ENCODE peak calls at places on chromosome 22, in four cellular contexts. J, B, E and S are unnamed samples.

GRCh38 chr22:35539910-35540599 is 576 bp upstream of the RASD2 start:
- DNase-seq in J (no peak), B (peak), E (peak), S (peak)

GRCh38 chr22:31344369-31345330 is 1.5 kb downstream of the PATZ1 start:
- DNase-seq in J (peak), B (peak), E (no peak), S (peak)

GRCh38 chr22:50545522-50546325 is at the start of gene KLHDC7B:
- DNase-seq in J (no peak), B (peak), E (no peak), S (no peak)

GRCh38 chr22:30411780-30412179 is 13.8 kb upstream of the MTFP1 start:
- DNase-seq in J (no peak), B (no peak), E (no peak), S (no peak)

GRCh38 chr22:50439314-50440250 is 35.3 kb downstream of the SBF1 start:
- DNase-seq in J (no peak), B (no peak), E (no peak), S (no peak)

GRCh38 chr22:32628626-32629587 is 154.3 kb downstream of the FBXO7 start:
- DNase-seq in J (no peak), B (peak), E (peak), S (no peak)

GRCh38 chr22:48783821-48784266 is 1043.8 kb downstream of the BRD1 start:
- DNase-seq in J (no peak), B (no peak), E (no peak), S (no peak)

GRCh38 chr22:17164392-17165024 is 5.4 kb upstream of the HDHD5 start:
- DNase-seq in J (peak), B (no peak), E (no peak), S (no peak)

GRCh38 chr22:40534379-40535188 is 101.9 kb downstream of the MRTFA start:
- DNase-seq in J (peak), B (peak), E (no peak), S (no peak)

GRCh38 chr22:50678651-50679521 is 6.3 kb downstream of the SHANK3 start:
- DNase-seq in J (no peak), B (no peak), E (no peak), S (no peak)

GRCh38 chr22:32649515-32650200 is 151.8 kb upstream of the TIMP3 start:
- DNase-seq in J (no peak), B (peak), E (no peak), S (no peak)

GRCh38 chr22:49724893-49725489 is 102.7 kb downstream of the BRD1 start:
- DNase-seq in J (peak), B (peak), E (no peak), S (peak)

GRCh38 chr22:27499121-27499520 is 302.4 kb downstream of the MN1 start:
- DNase-seq in J (no peak), B (no peak), E (no peak), S (no peak)

GRCh38 chr22:27046126-27046525 is 388.7 kb downstream of the MIAT start:
- DNase-seq in J (no peak), B (no peak), E (no peak), S (no peak)

GRCh38 chr22:44019416-44019815 is 4.7 kb upstream of the PARVB start:
- DNase-seq in J (no peak), B (no peak), E (no peak), S (no peak)

GRCh38 chr22:30420401-30421178 is 5.0 kb upstream of the MTFP1 start:
- DNase-seq in J (no peak), B (peak), E (no peak), S (no peak)

GRCh38 chr22:48803171-48803992 is 1024.3 kb downstream of the BRD1 start:
- DNase-seq in J (no peak), B (no peak), E (no peak), S (no peak)

GRCh38 chr22:22073769-22074561 is 91.4 kb upstream of the TOP3B start:
- DNase-seq in J (no peak), B (no peak), E (no peak), S (no peak)

GRCh38 chr22:31400023-31400397 is 606 bp downstream of the DRG1 start:
- DNase-seq in J (no peak), B (peak), E (no peak), S (peak)

GRCh38 chr22:29078869-29079207 is 6.0 kb downstream of the KREMEN1 start:
- DNase-seq in J (no peak), B (no peak), E (no peak), S (no peak)

GRCh38 chr22:32697331-32697995 is 104.0 kb upstream of the TIMP3 start:
- DNase-seq in J (no peak), B (no peak), E (peak), S (no peak)

GRCh38 chr22:31244044-31244942 is 32.2 kb downstream of the LIMK2 start:
- DNase-seq in J (peak), B (peak), E (peak), S (no peak)

GRCh38 chr22:27637604-27638003 is 164.0 kb downstream of the MN1 start:
- DNase-seq in J (no peak), B (peak), E (no peak), S (no peak)

GRCh38 chr22:48824673-48825651 is 1002.7 kb downstream of the BRD1 start:
- DNase-seq in J (no peak), B (no peak), E (no peak), S (no peak)

GRCh38 chr22:50316114-50317065 is 8.9 kb upstream of the PLXNB2 start:
- DNase-seq in J (no peak), B (no peak), E (no peak), S (no peak)

GRCh38 chr22:32996702-32997101 is 61.5 kb downstream of the SYN3 start:
- DNase-seq in J (no peak), B (no peak), E (peak), S (no peak)

GRCh38 chr22:36279219-36279666 is 26.3 kb downstream of the APOL1 start:
- DNase-seq in J (no peak), B (no peak), E (no peak), S (no peak)

GRCh38 chr22:40703174-40703573 is 23.9 kb downstream of the MCHR1 start:
- DNase-seq in J (no peak), B (no peak), E (no peak), S (no peak)

DNA sequence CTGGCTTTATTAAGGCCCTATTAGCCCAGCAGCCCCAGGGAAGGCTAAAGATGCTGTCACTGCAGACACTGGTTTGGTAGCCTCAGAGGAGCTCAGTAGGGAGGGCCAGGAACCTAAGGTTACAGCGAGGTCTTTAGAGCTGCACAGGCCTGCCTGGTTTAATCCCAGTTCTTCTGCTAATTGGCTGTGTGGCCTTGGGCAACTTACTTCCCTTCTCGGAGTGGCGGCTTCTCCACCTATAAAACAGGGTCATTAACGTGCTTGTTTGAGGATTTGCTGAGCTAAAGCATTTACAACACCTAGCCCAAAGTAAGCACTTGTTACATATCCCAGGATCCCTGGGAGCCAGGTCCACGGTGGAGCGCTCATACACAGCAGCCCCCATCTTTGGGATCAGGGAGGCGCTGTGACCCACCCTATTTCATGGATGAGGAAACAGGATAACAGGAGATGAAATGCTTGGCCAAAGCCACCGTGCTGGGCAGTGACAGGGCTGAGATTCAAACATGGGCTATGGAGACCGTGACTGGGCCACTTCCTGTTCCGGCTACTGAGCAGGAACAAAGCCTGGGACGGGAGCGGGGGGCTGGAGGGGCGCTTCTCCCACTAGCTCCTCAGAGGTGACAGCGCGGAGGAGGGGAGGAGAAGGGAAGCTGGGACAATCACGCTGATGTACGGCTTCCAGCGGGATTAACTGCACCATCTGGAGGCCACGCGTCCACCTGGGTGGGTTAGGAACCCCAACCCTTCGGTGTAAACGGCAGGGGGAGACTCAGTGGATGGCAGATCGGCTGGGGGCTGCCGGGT is 61.5 kb downstream of the IGLL1 start:
- DNase-seq in J (no peak), B (no peak), E (no peak), S (no peak)
- H3K18ac ChIP-seq in J (no peak), B (peak), E (peak), S (peak)

DNA sequence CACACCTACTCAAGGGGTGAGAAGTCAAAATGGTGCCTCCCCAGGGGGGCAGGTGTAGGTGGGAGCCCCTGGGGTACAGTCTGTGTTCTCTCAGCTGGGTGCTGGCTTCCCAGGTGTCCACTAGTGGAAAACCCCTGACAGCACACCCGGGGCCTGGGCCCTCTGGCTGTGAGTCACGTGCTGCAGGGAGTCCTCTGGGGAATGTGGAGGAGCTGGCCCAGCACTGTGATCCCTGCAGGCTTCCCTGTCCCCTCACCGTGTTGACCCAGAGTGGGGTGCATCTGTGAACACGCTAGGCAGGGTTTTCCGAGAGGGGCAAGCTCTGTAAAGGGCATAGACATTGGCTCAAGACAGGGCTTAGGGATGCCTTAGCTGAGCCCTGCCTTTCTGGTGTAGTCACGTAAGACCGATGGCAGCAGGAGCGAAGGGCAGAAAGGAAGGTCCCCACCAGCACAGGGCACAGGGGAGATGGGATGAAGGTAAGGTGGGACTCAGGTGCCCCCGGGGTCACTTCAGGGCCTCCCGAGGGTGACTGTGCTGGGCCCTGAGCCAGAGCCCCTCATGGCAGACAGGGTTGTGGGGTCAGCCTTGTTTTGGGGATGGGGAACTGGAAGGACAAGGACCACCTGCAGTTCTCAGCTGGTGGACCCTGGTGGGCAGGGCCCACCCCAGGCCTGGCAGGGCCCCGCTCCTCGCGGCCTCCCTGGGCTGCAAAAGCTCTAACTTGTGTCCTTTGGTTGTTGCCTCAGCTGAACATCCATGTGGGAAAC is 14.1 kb downstream of the DERL3 start:
- DNase-seq in J (no peak), B (no peak), E (peak), S (no peak)
- H3K18ac ChIP-seq in J (no peak), B (no peak), E (no peak), S (peak)

GRCh38 chr22:38700789-38701628 is at the start of gene JOSD1:
- DNase-seq in J (peak), B (peak), E (peak), S (peak)

GRCh38 chr22:38698407-38699094 is 2.2 kb downstream of the JOSD1 start:
- DNase-seq in J (no peak), B (no peak), E (no peak), S (no peak)

GRCh38 chr22:38700271-38700788 is 413 bp downstream of the JOSD1 start:
- DNase-seq in J (no peak), B (peak), E (peak), S (no peak)

GRCh38 chr22:38699143-38699542 is 1.6 kb downstream of the JOSD1 start:
- DNase-seq in J (no peak), B (no peak), E (no peak), S (no peak)

GRCh38 chr22:38699784-38700183 is 959 bp downstream of the JOSD1 start:
- DNase-seq in J (no peak), B (peak), E (no peak), S (no peak)
- H3K18ac ChIP-seq in J (no peak), B (no peak), E (no peak), S (no peak)

GRCh38 chr22:47294222-47294532 is 531.7 kb downstream of the TBC1D22A start:
- DNase-seq in J (no peak), B (no peak), E (no peak), S (no peak)
- H3K18ac ChIP-seq in J (no peak), B (no peak), E (no peak), S (no peak)

DNA sequence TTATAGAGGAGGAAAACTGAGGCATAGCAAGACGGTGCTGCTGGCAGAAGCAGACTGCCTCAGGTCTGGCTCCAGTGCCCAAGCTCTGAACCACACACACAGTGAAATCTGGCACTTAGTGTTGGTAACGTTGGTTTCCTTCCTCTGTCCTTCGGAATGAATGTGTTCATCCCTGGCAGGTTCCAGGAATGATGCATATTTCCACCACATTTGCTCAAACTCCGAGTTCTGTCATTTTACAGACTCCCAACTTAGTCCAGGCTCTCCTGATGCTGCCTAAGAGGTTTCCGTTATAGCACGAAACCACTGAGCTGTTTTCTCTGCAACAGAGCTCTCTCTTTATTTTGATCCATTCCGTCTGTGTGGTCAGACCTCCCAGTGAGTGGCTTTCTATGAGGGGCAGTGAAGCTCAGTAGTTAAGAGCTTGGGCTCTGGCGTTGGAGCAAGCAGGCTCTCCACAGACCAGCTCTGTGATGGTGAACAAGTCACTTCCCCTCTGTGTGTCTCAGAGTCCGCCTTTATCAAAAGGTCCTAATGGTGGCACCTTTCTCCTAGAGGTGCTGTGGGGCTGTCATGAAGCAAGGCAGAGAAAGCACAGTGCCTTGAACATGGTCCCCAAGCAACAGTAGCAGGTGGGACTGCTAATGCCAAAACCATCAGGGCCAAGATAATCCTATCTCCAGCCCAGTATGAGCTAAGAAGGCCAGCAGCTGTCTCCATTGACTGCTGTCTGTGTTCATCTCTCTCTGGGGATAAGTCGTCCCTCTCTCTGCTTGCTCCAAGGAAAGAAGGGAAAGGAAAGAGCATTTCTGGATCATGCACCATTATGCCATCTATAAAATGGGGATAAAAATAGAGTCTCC is 200.4 kb downstream of the MYO18B start:
- DNase-seq in J (no peak), B (no peak), E (no peak), S (no peak)
- H3K18ac ChIP-seq in J (no peak), B (no peak), E (no peak), S (no peak)

GRCh38 chr22:45077826-45078334 is 68.1 kb upstream of the PHF21B start:
- DNase-seq in J (no peak), B (no peak), E (no peak), S (no peak)

GRCh38 chr22:45073064-45073463 is 63.3 kb upstream of the PHF21B start:
- DNase-seq in J (no peak), B (no peak), E (no peak), S (no peak)

GRCh38 chr22:45072322-45072903 is 62.6 kb upstream of the PHF21B start:
- DNase-seq in J (peak), B (peak), E (peak), S (no peak)

GRCh38 chr22:45082795-45083194 is 73.0 kb upstream of the PHF21B start:
- DNase-seq in J (peak), B (no peak), E (peak), S (no peak)

GRCh38 chr22:45077286-45077685 is 67.5 kb upstream of the PHF21B start:
- DNase-seq in J (no peak), B (no peak), E (no peak), S (no peak)
- H3K18ac ChIP-seq in J (no peak), B (no peak), E (no peak), S (peak)

GRCh38 chr22:19704355-19705015 is 9.8 kb upstream of the SEPTIN5 start:
- DNase-seq in J (peak), B (no peak), E (no peak), S (no peak)

GRCh38 chr22:19701420-19702145 is 12.7 kb upstream of the SEPTIN5 start:
- DNase-seq in J (no peak), B (no peak), E (no peak), S (no peak)

GRCh38 chr22:19705181-19705934 is 8.9 kb upstream of the SEPTIN5 start:
- DNase-seq in J (peak), B (no peak), E (no peak), S (no peak)

GRCh38 chr22:19706661-19707151 is 7.6 kb upstream of the SEPTIN5 start:
- DNase-seq in J (no peak), B (no peak), E (peak), S (no peak)

DNA sequence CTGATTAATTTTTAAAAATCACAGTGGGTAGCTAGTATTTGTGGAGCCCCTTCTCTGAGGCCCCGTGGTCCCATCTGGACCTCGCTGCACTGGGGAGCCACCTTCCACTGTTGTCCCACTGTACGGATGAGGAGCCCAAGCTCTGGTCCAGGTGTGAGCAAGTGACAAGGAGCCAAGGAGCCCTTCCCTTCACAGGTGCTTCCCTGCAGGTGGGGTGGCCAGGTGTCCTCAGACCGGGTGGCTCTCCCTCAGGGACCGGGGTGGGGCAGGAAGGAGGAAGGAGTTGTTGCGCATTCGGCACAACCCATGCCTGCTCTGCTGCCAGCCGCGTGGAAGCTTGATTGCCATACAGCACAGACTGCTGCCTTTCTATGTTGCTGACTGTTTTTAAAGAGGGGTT is 10.4 kb upstream of the SEPTIN5 start:
- DNase-seq in J (peak), B (no peak), E (no peak), S (no peak)
- H3K18ac ChIP-seq in J (peak), B (no peak), E (no peak), S (peak)

GRCh38 chr22:39177791-39178190 is 25.3 kb upstream of the CBX7 start:
- DNase-seq in J (no peak), B (no peak), E (no peak), S (no peak)
- H3K18ac ChIP-seq in J (peak), B (peak), E (peak), S (peak)

DNA sequence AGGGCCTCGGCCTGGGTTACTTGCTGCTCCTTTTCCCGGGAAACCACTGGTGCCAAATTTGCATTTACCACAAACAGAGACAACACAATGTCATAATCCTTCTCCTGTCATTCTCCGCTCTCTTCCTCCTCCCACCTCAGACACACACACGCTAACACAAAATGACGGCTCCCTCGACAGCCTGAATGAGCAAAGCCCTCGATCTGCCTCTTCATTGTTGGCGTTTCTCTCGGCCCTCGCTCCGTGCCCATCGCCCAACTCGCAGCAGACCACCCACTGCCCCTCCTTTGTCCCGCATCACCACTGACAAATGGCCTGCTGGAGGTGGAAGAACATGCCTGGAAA is 12.5 kb upstream of the TCF20 start:
- DNase-seq in J (no peak), B (no peak), E (no peak), S (no peak)
- H3K18ac ChIP-seq in J (no peak), B (no peak), E (no peak), S (peak)